ENCODE peak calls at places on chromosomes 3 and 15, in nine cellular contexts. O, X, T, S, M, D, F, U and R are unnamed samples.

GRCh38 chr15:68572309-68572708 is 6.5 kb upstream of the CORO2B start:
- DNase-seq in O (no peak), X (no peak), T (no peak), S (no peak), M (no peak), D (no peak), F (no peak), U (no peak), R (no peak)

GRCh38 chr3:177169936-177170722 is 27.2 kb downstream of the TBL1XR1 start:
- DNase-seq in O (no peak), X (no peak), T (no peak), S (no peak), M (no peak), D (no peak), F (no peak), U (no peak), R (no peak)

GRCh38 chr3:117322866-117323265 is 613.3 kb downstream of the TUSC7 start:
- DNase-seq in O (peak; percentile 23), X (no peak), T (peak; percentile 10), S (peak; percentile 78), M (no peak), D (peak; percentile 6), F (no peak), U (no peak), R (no peak)

GRCh38 chr3:24365168-24365567 is 129.5 kb downstream of the THRB start:
- DNase-seq in O (peak; percentile 92), X (peak; percentile 31), T (no peak), S (no peak), M (no peak), D (peak; percentile 84), F (peak; percentile 89), U (peak; percentile 64), R (peak; percentile 17)

GRCh38 chr15:55897560-55898336 is 95.7 kb downstream of the NEDD4 start:
- DNase-seq in O (peak; percentile 62), X (no peak), T (peak; percentile 7), S (peak; percentile 67), M (peak; percentile 55), D (peak; percentile 52), F (peak; percentile 33), U (no peak), R (no peak)

GRCh38 chr15:88727439-88727838 is 75.8 kb upstream of the ACAN start:
- DNase-seq in O (no peak), X (no peak), T (no peak), S (no peak), M (no peak), D (no peak), F (peak; percentile 60), U (no peak), R (no peak)

GRCh38 chr3:194365978-194366490 is 3.5 kb downstream of the LRRC15 start:
- DNase-seq in O (no peak), X (no peak), T (no peak), S (no peak), M (no peak), D (no peak), F (no peak), U (no peak), R (no peak)

GRCh38 chr3:157494581-157495281 is 8.5 kb downstream of the VEPH1 start:
- DNase-seq in O (no peak), X (no peak), T (no peak), S (no peak), M (no peak), D (peak; percentile 38), F (no peak), U (no peak), R (no peak)

GRCh38 chr3:116181159-116181558 is 264.1 kb downstream of the LSAMP start:
- DNase-seq in O (no peak), X (no peak), T (no peak), S (no peak), M (no peak), D (no peak), F (no peak), U (no peak), R (no peak)

GRCh38 chr3:32453346-32453745 is 49.3 kb downstream of the CMTM6 start:
- DNase-seq in O (peak; percentile 57), X (no peak), T (no peak), S (no peak), M (no peak), D (peak; percentile 80), F (no peak), U (peak; percentile 35), R (peak; percentile 82)

GRCh38 chr3:129824926-129825541 is 68.5 kb downstream of the TMCC1 start:
- DNase-seq in O (peak; percentile 58), X (peak; percentile 58), T (peak; percentile 74), S (peak; percentile 54), M (peak; percentile 50), D (peak; percentile 38), F (peak; percentile 34), U (no peak), R (no peak)

DNA sequence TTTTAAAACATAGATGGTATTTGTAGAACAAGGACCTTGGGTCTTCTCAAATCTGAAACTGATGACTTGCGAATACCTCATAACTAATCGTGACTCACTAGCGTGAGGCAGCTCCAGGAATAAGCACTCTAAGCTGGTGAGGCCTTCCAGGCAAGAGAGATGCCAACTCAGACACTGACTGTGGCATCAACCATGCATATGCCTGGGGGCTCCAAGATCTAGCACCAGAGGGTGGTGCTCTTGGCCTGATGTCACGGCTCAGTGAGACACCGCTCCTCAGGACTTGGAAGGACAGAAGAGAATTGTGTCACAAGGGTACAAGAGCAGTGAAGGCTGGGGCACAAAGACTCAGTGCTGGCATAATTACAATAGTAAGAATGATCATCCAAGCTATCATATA is 125.0 kb upstream of the TRIM42 start:
- DNase-seq in O (peak; percentile 23), X (no peak), T (peak; percentile 2), S (no peak), M (no peak), D (no peak), F (no peak), U (no peak), R (no peak)
- TF ChIP-seq CTCF in O (no peak), X (no peak), T (peak; percentile 10), S (no peak), M (no peak), D (no peak), F (no peak), U (no peak), R (no peak)

GRCh38 chr3:142676151-142676550 is 47.7 kb upstream of the TRPC1 start:
- DNase-seq in O (no peak), X (no peak), T (no peak), S (no peak), M (no peak), D (no peak), F (no peak), U (no peak), R (no peak)

DNA sequence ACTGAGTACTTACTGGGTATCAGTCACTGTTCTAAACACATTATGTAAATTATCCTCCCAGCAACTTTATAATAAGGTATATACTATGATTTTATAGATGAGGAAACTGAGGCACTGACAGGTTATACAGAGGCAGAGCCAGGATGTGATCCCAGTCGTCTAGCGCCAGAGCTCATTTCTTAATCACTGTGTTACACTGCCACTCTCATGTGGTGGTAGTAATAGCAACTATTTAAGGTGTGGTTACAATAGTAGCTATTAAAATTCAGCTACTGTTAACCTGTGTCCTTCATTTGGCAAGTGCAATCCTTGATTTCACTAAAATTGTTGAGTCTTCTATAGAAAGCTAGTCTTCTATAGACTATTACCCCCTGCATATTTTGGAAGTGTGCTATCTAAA is 43.1 kb upstream of the TRPC1 start:
- DNase-seq in O (no peak), X (no peak), T (no peak), S (no peak), M (no peak), D (no peak), F (peak; percentile 7), U (no peak), R (no peak)
- TF ChIP-seq CTCF in O (no peak), X (no peak), T (no peak), S (no peak), M (no peak), D (no peak), F (peak; percentile 52), U (no peak), R (no peak)

GRCh38 chr3:171328419-171329082 is 131.7 kb downstream of the TNIK start:
- DNase-seq in O (peak; percentile 30), X (peak; percentile 47), T (peak; percentile 57), S (no peak), M (peak; percentile 7), D (no peak), F (peak; percentile 49), U (no peak), R (no peak)
- TF ChIP-seq CTCF in O (peak; percentile 5), X (peak; percentile 47), T (peak; percentile 15), S (no peak), M (peak; percentile 18), D (no peak), F (no peak), U (peak; percentile 13), R (no peak)

GRCh38 chr3:30293621-30294240 is 312.7 kb upstream of the TGFBR2 start:
- DNase-seq in O (peak; percentile 91), X (no peak), T (no peak), S (no peak), M (no peak), D (peak; percentile 33), F (no peak), U (no peak), R (no peak)

GRCh38 chr3:30292192-30292893 is 314.1 kb upstream of the TGFBR2 start:
- DNase-seq in O (peak; percentile 73), X (peak; percentile 18), T (no peak), S (no peak), M (no peak), D (peak; percentile 84), F (no peak), U (no peak), R (no peak)

GRCh38 chr3:30297112-30297511 is 309.3 kb upstream of the TGFBR2 start:
- DNase-seq in O (no peak), X (no peak), T (no peak), S (no peak), M (no peak), D (no peak), F (no peak), U (no peak), R (no peak)

GRCh38 chr3:30290479-30290878 is 315.9 kb upstream of the TGFBR2 start:
- DNase-seq in O (no peak), X (no peak), T (no peak), S (no peak), M (no peak), D (no peak), F (no peak), U (no peak), R (no peak)

DNA sequence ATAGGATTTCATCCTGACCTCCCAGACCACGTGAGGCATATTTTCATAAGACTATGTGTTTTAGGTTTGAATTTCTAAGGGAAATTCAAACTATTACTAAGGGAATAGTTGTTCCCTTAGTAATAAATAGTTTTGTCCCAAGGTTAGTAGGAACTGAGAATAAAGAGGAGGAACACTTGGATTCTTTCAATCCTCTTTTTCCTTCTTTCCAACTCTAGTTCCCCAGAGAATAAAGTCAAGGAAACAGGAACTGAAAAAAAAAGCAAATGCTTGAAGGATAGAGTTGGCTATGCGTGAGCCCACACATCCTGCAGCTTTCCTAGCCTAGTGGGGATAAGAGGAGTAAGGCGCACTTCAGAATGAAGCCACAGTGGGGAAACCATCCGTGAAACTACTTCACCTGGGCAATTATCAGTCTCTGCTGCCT is 312.1 kb upstream of the TGFBR2 start:
- DNase-seq in O (peak; percentile 83), X (no peak), T (no peak), S (no peak), M (no peak), D (peak; percentile 27), F (no peak), U (no peak), R (no peak)
- TF ChIP-seq CTCF in O (peak; percentile 10), X (no peak), T (no peak), S (no peak), M (no peak), D (no peak), F (no peak), U (no peak), R (no peak)